ENCODE peak calls at places on chromosome 4, in four cellular contexts. One of them, this sample, is unnamed.

GRCh38 chr4:183201331-183201730 is 102.3 kb downstream of the WWC2 start:
- DNase-seq in B cell: no peak
- DNase-seq in HFF-Myc: no peak
- DNase-seq in HepG2: no peak
- DNase-seq in this sample: no peak

GRCh38 chr4:36399762-36400353 is 118.4 kb downstream of the DTHD1 start:
- DNase-seq in B cell: no peak
- DNase-seq in HFF-Myc: no peak
- DNase-seq in HepG2: peak; percentile 2
- DNase-seq in this sample: peak; percentile 74

GRCh38 chr4:151038452-151039157 is 23.5 kb upstream of the LRBA start:
- DNase-seq in B cell: no peak
- DNase-seq in HFF-Myc: no peak
- DNase-seq in HepG2: no peak
- DNase-seq in this sample: no peak

GRCh38 chr4:73788411-73788810 is 48.0 kb downstream of the CXCL8 start:
- DNase-seq in HFF-Myc: no peak
- DNase-seq in HepG2: no peak
- DNase-seq in B cell: no peak
- DNase-seq in this sample: no peak

GRCh38 chr4:91830681-91831395 is 472.9 kb upstream of the GRID2 start:
- DNase-seq in B cell: no peak
- DNase-seq in HFF-Myc: no peak
- DNase-seq in HepG2: no peak
- DNase-seq in this sample: no peak

GRCh38 chr4:80179637-80180161 is 17.6 kb upstream of the PRDM8 start:
- DNase-seq in B cell: no peak
- DNase-seq in HepG2: no peak
- DNase-seq in HFF-Myc: no peak
- DNase-seq in this sample: no peak

GRCh38 chr4:16779028-16779675 is 119.3 kb downstream of the LDB2 start:
- DNase-seq in HFF-Myc: no peak
- DNase-seq in HepG2: no peak
- DNase-seq in B cell: no peak
- DNase-seq in this sample: no peak

GRCh38 chr4:55931833-55932232 is 16.9 kb upstream of the CEP135 start:
- DNase-seq in HepG2: no peak
- DNase-seq in HFF-Myc: no peak
- DNase-seq in B cell: no peak
- DNase-seq in this sample: no peak

GRCh38 chr4:16205298-16206164 is 20.7 kb downstream of the TAPT1 start:
- DNase-seq in HepG2: peak; percentile 31
- DNase-seq in B cell: peak; percentile 45
- DNase-seq in HFF-Myc: no peak
- DNase-seq in this sample: no peak

GRCh38 chr4:3746701-3747581 is 19.2 kb upstream of the ADRA2C start:
- DNase-seq in B cell: no peak
- DNase-seq in HepG2: no peak
- DNase-seq in HFF-Myc: no peak
- DNase-seq in this sample: no peak

GRCh38 chr4:3744901-3745300 is 21.3 kb upstream of the ADRA2C start:
- DNase-seq in HFF-Myc: no peak
- DNase-seq in HepG2: no peak
- DNase-seq in B cell: no peak
- DNase-seq in this sample: no peak

GRCh38 chr4:3745886-3746656 is 20.1 kb upstream of the ADRA2C start:
- DNase-seq in B cell: no peak
- DNase-seq in HepG2: no peak
- DNase-seq in HFF-Myc: no peak
- DNase-seq in this sample: no peak

GRCh38 chr4:3749081-3749480 is 17.1 kb upstream of the ADRA2C start:
- DNase-seq in HepG2: no peak
- DNase-seq in HFF-Myc: no peak
- DNase-seq in B cell: no peak
- DNase-seq in this sample: no peak

GRCh38 chr4:3747582-3747906 is 18.6 kb upstream of the ADRA2C start:
- DNase-seq in B cell: no peak
- DNase-seq in HepG2: no peak
- DNase-seq in HFF-Myc: no peak
- DNase-seq in this sample: peak; percentile 20
- TF ChIP-seq CTCF in B cell: no peak
- TF ChIP-seq CTCF in HepG2: peak; percentile 73
- TF ChIP-seq CTCF in HFF-Myc: peak; percentile 28
- TF ChIP-seq CTCF in this sample: peak; percentile 41

GRCh38 chr4:152640058-152640921 is 39.5 kb downstream of the TMEM154 start:
- DNase-seq in B cell: no peak
- DNase-seq in HepG2: no peak
- DNase-seq in HFF-Myc: no peak
- DNase-seq in this sample: no peak
- TF ChIP-seq CTCF in B cell: peak; percentile 79
- TF ChIP-seq CTCF in HepG2: peak; percentile 54
- TF ChIP-seq CTCF in HFF-Myc: peak; percentile 33
- TF ChIP-seq CTCF in this sample: peak; percentile 94

GRCh38 chr4:187993827-187994226 is 1.7 kb upstream of the ZFP42 start:
- DNase-seq in B cell: no peak
- DNase-seq in HFF-Myc: no peak
- DNase-seq in HepG2: no peak
- DNase-seq in this sample: peak; percentile 1
- TF ChIP-seq CTCF in B cell: no peak
- TF ChIP-seq CTCF in HFF-Myc: no peak
- TF ChIP-seq CTCF in HepG2: no peak
- TF ChIP-seq CTCF in this sample: no peak

GRCh38 chr4:57726154-57726553 is 616.0 kb upstream of the IGFBP7 start:
- DNase-seq in HepG2: no peak
- DNase-seq in B cell: no peak
- DNase-seq in HFF-Myc: no peak
- DNase-seq in this sample: no peak
- TF ChIP-seq CTCF in HepG2: no peak
- TF ChIP-seq CTCF in B cell: no peak
- TF ChIP-seq CTCF in HFF-Myc: no peak
- TF ChIP-seq CTCF in this sample: no peak

GRCh38 chr4:166637816-166638215 is 596.5 kb downstream of the SPOCK3 start:
- DNase-seq in B cell: no peak
- DNase-seq in HepG2: no peak
- DNase-seq in HFF-Myc: no peak
- DNase-seq in this sample: no peak

GRCh38 chr4:166635367-166635766 is 598.9 kb downstream of the SPOCK3 start:
- DNase-seq in B cell: no peak
- DNase-seq in HFF-Myc: no peak
- DNase-seq in HepG2: no peak
- DNase-seq in this sample: no peak
- TF ChIP-seq CTCF in B cell: no peak
- TF ChIP-seq CTCF in HFF-Myc: no peak
- TF ChIP-seq CTCF in HepG2: no peak
- TF ChIP-seq CTCF in this sample: no peak